ENCODE peak calls at places on chromosomes 4 and X, in six cellular contexts. F is right atrium auricular region; R is activated T-cell treated with anti-CD3 and anti-CD28 coated beads, Interleukin-2, amount 50 U/mL, for 72 hours; D is right lobe of liver; Y is activated effector memory CD4-positive, alpha-beta T cell treated with Interleukin-2 at 50 U/mL for 16 hours; B is CD4-positive, alpha-beta memory T cell. H is an unnamed sample.
A peak's percentile ranks its signal among the peaks of the same experiment; 100 is the strongest.

GRCh38 chr4:152937535-152938236 is 1.6 kb downstream of the FHDC1 start:
- DNase-seq in F (no peak), R (peak; percentile 35), D (no peak), Y (no peak), B (no peak), H (no peak)

GRCh38 chr4:125316391-125316780 is 1.6 kb downstream of the FAT4 start:
- DNase-seq in F (peak; percentile 66), R (no peak), D (peak; percentile 58), Y (no peak), B (no peak), H (no peak)

GRCh38 chrX:129781134-129782014 is 1.6 kb downstream of the SASH3 start:
- DNase-seq in F (no peak), R (peak; percentile 78), D (no peak), Y (peak; percentile 76), B (peak; percentile 93), H (peak; percentile 77)

GRCh38 chrX:100979881-100980607 is 10.5 kb downstream of the ARL13A start:
- DNase-seq in F (no peak), R (peak; percentile 1), D (no peak), Y (no peak), B (no peak), H (no peak)

GRCh38 chr4:76948441-76949292 is 885 bp upstream of the SEPTIN11 start:
- DNase-seq in F (peak; percentile 85), R (peak; percentile 45), D (peak; percentile 88), Y (peak; percentile 47), B (peak; percentile 82), H (peak; percentile 67)

GRCh38 chr4:5721923-5722322 is 10.9 kb downstream of the EVC start:
- DNase-seq in F (no peak), R (no peak), D (no peak), Y (no peak), B (no peak), H (no peak)

GRCh38 chrX:24982306-24982965 is 33.3 kb downstream of the ARX start:
- DNase-seq in F (no peak), R (no peak), D (no peak), Y (no peak), B (no peak), H (no peak)

GRCh38 chrX:42505057-42505456 is 272.9 kb downstream of the PPP1R2C start:
- DNase-seq in F (no peak), R (no peak), D (no peak), Y (no peak), B (no peak), H (no peak)

GRCh38 chrX:153684447-153685178 is 3.1 kb upstream of the SLC6A8 start:
- DNase-seq in F (no peak), R (no peak), D (no peak), Y (no peak), B (peak; percentile 17), H (no peak)

GRCh38 chr4:151489462-151490203 is 80.7 kb downstream of the FHIP1A start:
- DNase-seq in F (no peak), R (no peak), D (no peak), Y (no peak), B (no peak), H (no peak)

GRCh38 chrX:1713296-1713695 is 98.4 kb downstream of the ASMT start:
- DNase-seq in F (peak; percentile 9), R (no peak), D (no peak), Y (no peak), B (no peak), H (no peak)

GRCh38 chr4:135598151-135598550 is 1396.6 kb upstream of the PABPC4L start:
- DNase-seq in F (no peak), R (no peak), D (no peak), Y (no peak), B (no peak), H (no peak)

GRCh38 chr4:89579776-89580175 is 257.2 kb downstream of the SNCA start:
- DNase-seq in F (no peak), R (no peak), D (no peak), Y (no peak), B (no peak), H (no peak)

GRCh38 chrX:103155201-103155600 is 59.7 kb upstream of the BEX4 start:
- DNase-seq in F (no peak), R (no peak), D (no peak), Y (no peak), B (no peak), H (no peak)

GRCh38 chr4:38678078-38678477 is 14.1 kb downstream of the KLF3 start:
- DNase-seq in F (no peak), R (no peak), D (no peak), Y (no peak), B (no peak), H (no peak)

GRCh38 chr4:170089743-170090666 is at the start of gene AADAT:
- DNase-seq in F (peak; percentile 68), R (peak; percentile 48), D (peak; percentile 96), Y (no peak), B (no peak), H (no peak)

GRCh38 chrX:102129473-102129872 is 4.0 kb downstream of the TCEAL2 start:
- DNase-seq in F (no peak), R (no peak), D (no peak), Y (no peak), B (no peak), H (no peak)

GRCh38 chrX:69031181-69031580 is 134.1 kb downstream of the PJA1 start:
- DNase-seq in F (peak; percentile 49), R (no peak), D (no peak), Y (no peak), B (no peak), H (no peak)

GRCh38 chr4:13678186-13678924 is 50.8 kb upstream of the BOD1L1 start:
- DNase-seq in F (no peak), R (no peak), D (peak; percentile 61), Y (no peak), B (no peak), H (no peak)

GRCh38 chr4:39476181-39476873 is 17.5 kb downstream of the LIAS start:
- DNase-seq in F (peak; percentile 46), R (no peak), D (no peak), Y (no peak), B (no peak), H (no peak)

GRCh38 chr4:37902212-37902611 is 11.3 kb downstream of the TBC1D1 start:
- DNase-seq in F (no peak), R (no peak), D (no peak), Y (no peak), B (no peak), H (no peak)

GRCh38 chrX:55056820-55057690 is 17.8 kb upstream of the PAGE2B start:
- DNase-seq in F (no peak), R (peak; percentile 15), D (no peak), Y (peak; percentile 0), B (peak; percentile 79), H (peak; percentile 24)

GRCh38 chrX:22329783-22330182 is 57.1 kb downstream of the CBLL2 start:
- DNase-seq in F (no peak), R (no peak), D (no peak), Y (no peak), B (no peak), H (no peak)

GRCh38 chr4:174764105-174764729 is 64.8 kb downstream of the GLRA3 start:
- DNase-seq in F (no peak), R (no peak), D (no peak), Y (no peak), B (no peak), H (no peak)

GRCh38 chrX:84339507-84340364 is 151.7 kb upstream of the RPS6KA6 start:
- DNase-seq in F (no peak), R (no peak), D (no peak), Y (no peak), B (no peak), H (no peak)

GRCh38 chr4:45954280-45954679 is 169.6 kb downstream of the GABRG1 start:
- DNase-seq in F (no peak), R (no peak), D (no peak), Y (no peak), B (no peak), H (no peak)

GRCh38 chrX:135384161-135384836 is 37.4 kb upstream of the SMIM10L2A start:
- DNase-seq in F (no peak), R (peak; percentile 19), D (no peak), Y (peak; percentile 27), B (peak; percentile 77), H (peak; percentile 41)